ENCODE peak calls at places on chromosomes 7 and 10, in five cellular contexts. O is astrocyte, Q is colonic mucosa, N is tibial artery, D is heart right ventricle. X is an unnamed sample.

GRCh38 chr7:13980474-13980873 is 9.0 kb downstream of the ETV1 start:
- DNase-seq in O (no peak), Q (no peak), N (no peak), D (no peak), X (no peak)

GRCh38 chr10:131788386-131788785 is 112.4 kb upstream of the PPP2R2D start:
- DNase-seq in O (no peak), Q (no peak), N (no peak), D (no peak), X (no peak)

GRCh38 chr10:113028393-113029054 is 78.5 kb downstream of the TCF7L2 start:
- DNase-seq in O (no peak), Q (no peak), N (no peak), D (no peak), X (no peak)

GRCh38 chr7:2515424-2516193 is 4.0 kb upstream of the LFNG start:
- DNase-seq in O (no peak), Q (no peak), N (no peak), D (no peak), X (peak; percentile 25)

GRCh38 chr7:18799899-18800298 is 304.4 kb downstream of the HDAC9 start:
- DNase-seq in O (no peak), Q (no peak), N (no peak), D (no peak), X (no peak)

GRCh38 chr10:100653957-100654834 is 91.2 kb upstream of the PAX2 start:
- DNase-seq in O (no peak), Q (no peak), N (no peak), D (peak; percentile 7), X (peak; percentile 51)

GRCh38 chr7:1402110-1402790 is 57.0 kb downstream of the MICALL2 start:
- DNase-seq in O (no peak), Q (no peak), N (no peak), D (no peak), X (no peak)

GRCh38 chr7:94135180-94135579 is 131.0 kb upstream of the BET1 start:
- DNase-seq in O (no peak), Q (no peak), N (no peak), D (no peak), X (no peak)

GRCh38 chr7:121904120-121904519 is 31.2 kb downstream of the PTPRZ1 start:
- DNase-seq in O (no peak), Q (no peak), N (no peak), D (no peak), X (no peak)

GRCh38 chr10:79308969-79309665 is 38.2 kb upstream of the PPIF start:
- DNase-seq in O (no peak), Q (peak; percentile 53), N (no peak), D (no peak), X (no peak)

GRCh38 chr10:34830527-34830926 is 15.4 kb upstream of the PARD3 start:
- DNase-seq in O (no peak), Q (no peak), N (no peak), D (no peak), X (no peak)

GRCh38 chr10:3740157-3740871 is 44.7 kb downstream of the KLF6 start:
- DNase-seq in O (peak; percentile 77), Q (no peak), N (no peak), D (no peak), X (peak; percentile 26)

GRCh38 chr7:104971290-104972071 is 42.5 kb upstream of the KMT2E start:
- DNase-seq in O (no peak), Q (peak; percentile 70), N (peak; percentile 81), D (no peak), X (no peak)

GRCh38 chr7:115024276-115024675 is 102.4 kb downstream of the MDFIC start:
- DNase-seq in O (no peak), Q (no peak), N (no peak), D (no peak), X (no peak)

GRCh38 chr10:75475470-75476182 is 44.2 kb downstream of the LRMDA start:
- DNase-seq in O (peak; percentile 97), Q (no peak), N (no peak), D (no peak), X (no peak)

GRCh38 chr7:96708872-96709271 is 774 bp downstream of the SEM1 start:
- DNase-seq in O (no peak), Q (no peak), N (no peak), D (no peak), X (no peak)

GRCh38 chr7:101108961-101109360 is 17.9 kb upstream of the SERPINE1 start:
- DNase-seq in O (no peak), Q (no peak), N (no peak), D (no peak), X (peak; percentile 50)

GRCh38 chr10:43823237-43823605 is 174.5 kb upstream of the ZNF32 start:
- DNase-seq in O (peak; percentile 32), Q (no peak), N (no peak), D (no peak), X (no peak)

GRCh38 chr7:47125529-47125928 is 456.4 kb downstream of the TNS3 start:
- DNase-seq in O (no peak), Q (no peak), N (no peak), D (no peak), X (no peak)

GRCh38 chr10:68096913-68097509 is 12.3 kb upstream of the MYPN start:
- DNase-seq in O (peak; percentile 96), Q (peak; percentile 75), N (no peak), D (peak; percentile 35), X (peak; percentile 93)

GRCh38 chr7:12315049-12315448 is 88.6 kb downstream of the VWDE start:
- DNase-seq in O (no peak), Q (no peak), N (no peak), D (no peak), X (no peak)

GRCh38 chr7:76220185-76221057 is 18.7 kb downstream of the SRRM3 start:
- DNase-seq in O (peak; percentile 51), Q (no peak), N (no peak), D (no peak), X (peak; percentile 50)

GRCh38 chr10:3535001-3535400 is 250.0 kb downstream of the KLF6 start:
- DNase-seq in O (no peak), Q (no peak), N (no peak), D (no peak), X (no peak)

GRCh38 chr7:150949971-150950491 is 28.1 kb downstream of the KCNH2 start:
- DNase-seq in O (no peak), Q (no peak), N (peak; percentile 42), D (no peak), X (no peak)

GRCh38 chr10:69385454-69386350 is 31.0 kb downstream of the TACR2 start:
- DNase-seq in O (no peak), Q (no peak), N (no peak), D (no peak), X (no peak)

GRCh38 chr7:46115410-46115809 is 194.3 kb upstream of the IGFBP3 start:
- DNase-seq in O (no peak), Q (no peak), N (no peak), D (no peak), X (no peak)

GRCh38 chr7:92809397-92810241 is 26.8 kb downstream of the CDK6 start:
- DNase-seq in O (peak; percentile 96), Q (peak; percentile 85), N (peak; percentile 68), D (peak; percentile 77), X (peak; percentile 66)

GRCh38 chr7:44282601-44283171 is 42.7 kb downstream of the CAMK2B start:
- DNase-seq in O (no peak), Q (no peak), N (peak; percentile 43), D (no peak), X (no peak)

GRCh38 chr10:58829839-58830238 is 317.2 kb downstream of the BICC1 start:
- DNase-seq in O (no peak), Q (no peak), N (no peak), D (no peak), X (no peak)

GRCh38 chr10:70590663-70591416 is 11.7 kb downstream of the PRF1 start:
- DNase-seq in O (no peak), Q (peak; percentile 7), N (no peak), D (no peak), X (no peak)

GRCh38 chr7:25600521-25600920 is 372.2 kb upstream of the NPVF start:
- DNase-seq in O (no peak), Q (no peak), N (no peak), D (no peak), X (no peak)

GRCh38 chr10:88728107-88728763 is 22.2 kb downstream of the LIPK start:
- DNase-seq in O (no peak), Q (peak; percentile 27), N (no peak), D (no peak), X (peak; percentile 7)

GRCh38 chr7:64294701-64295420 is 18.9 kb upstream of the ZNF736 start:
- DNase-seq in O (no peak), Q (no peak), N (no peak), D (no peak), X (no peak)
- H3K9me3 ChIP-seq in O (peaks cover 8% of the 10 kb centered on the region), Q (no peaks in the 10 kb centered on the region), N (no peaks in the 10 kb centered on the region), D (peaks cover 13% of the 10 kb centered on the region), X (no peaks in the 10 kb centered on the region)

DNA sequence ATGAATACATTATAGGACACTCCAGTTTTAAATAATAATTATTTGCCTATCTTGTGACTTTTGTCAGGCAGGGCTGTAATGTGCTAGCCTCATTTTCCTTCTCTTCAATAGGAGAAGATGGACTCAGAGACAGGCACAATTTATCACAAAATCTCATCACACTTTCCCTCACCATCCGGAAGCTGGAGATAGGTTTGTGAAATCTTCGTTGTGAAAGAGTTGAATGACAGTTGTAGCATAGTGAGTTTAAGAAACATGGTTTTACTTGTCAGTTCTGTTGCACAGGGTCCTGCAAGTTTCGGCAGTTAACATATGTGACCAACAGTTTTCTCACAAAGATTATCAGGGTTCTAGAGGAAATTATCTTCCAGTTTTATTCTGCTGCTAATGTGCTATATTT is 37.7 kb upstream of the MAP3K8 start:
- DNase-seq in O (no peak), Q (no peak), N (no peak), D (no peak), X (no peak)
- H3K4me3 ChIP-seq in O (no peak overlapping the region), Q (no peak overlapping the region), N (no peak overlapping the region), D (no peak overlapping the region), X (no peak overlapping the region)

GRCh38 chr10:92857904-92858514 is 9.7 kb downstream of the EXOC6 start:
- DNase-seq in O (no peak), Q (no peak), N (no peak), D (no peak), X (no peak)
- H3K36me3 ChIP-seq in O (no peaks in the 10 kb centered on the region), Q (no peaks in the 10 kb centered on the region), N (no peaks in the 10 kb centered on the region), D (no peaks in the 10 kb centered on the region), X (no peaks in the 10 kb centered on the region)

DNA sequence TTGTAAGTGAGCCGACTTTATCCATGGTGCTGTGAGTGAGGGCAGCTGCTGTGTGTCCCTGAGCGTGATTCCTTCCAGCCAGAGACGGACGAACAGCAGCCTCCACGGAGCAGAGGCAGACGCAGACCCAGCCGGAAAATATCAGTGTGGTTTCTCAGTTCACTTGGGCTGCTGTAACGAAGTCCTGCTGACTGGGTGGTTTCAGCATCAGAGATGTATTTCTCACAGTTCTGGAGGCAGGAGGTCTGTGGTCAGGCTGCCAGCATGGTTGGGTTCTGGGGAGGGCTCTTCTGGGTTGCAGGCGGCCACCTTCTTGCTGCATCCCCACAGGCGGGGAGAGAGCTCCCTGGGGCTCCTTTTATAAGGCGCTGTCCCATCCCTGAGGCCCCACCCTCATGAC is 375.6 kb downstream of the GLRX3 start:
- DNase-seq in O (no peak), Q (no peak), N (no peak), D (no peak), X (no peak)
- H3K9me3 ChIP-seq in O (peaks cover 14% of the 10 kb centered on the region), Q (no peaks in the 10 kb centered on the region), N (no peaks in the 10 kb centered on the region), D (no peaks in the 10 kb centered on the region), X (no peaks in the 10 kb centered on the region)